ENCODE peak calls at places on chromosomes 3 and 15, in five cellular contexts. Y, M, C, N and E are unnamed samples.

GRCh38 chr3:127886276-127886862 is 28.7 kb upstream of the KBTBD12 start:
- DNase-seq in Y (no peak), N (no peak), C (no peak), M (no peak), E (no peak)

GRCh38 chr15:88908123-88908522 is 5.1 kb downstream of the MFGE8 start:
- DNase-seq in M (no peak), C (no peak), N (no peak), Y (no peak), E (no peak)

GRCh38 chr15:37096878-37097568 is 3.3 kb downstream of the MEIS2 start:
- DNase-seq in M (peak), N (no peak), Y (no peak), C (no peak), E (no peak)

GRCh38 chr3:143288944-143289343 is 169.4 kb downstream of the CHST2 start:
- DNase-seq in N (no peak), C (no peak), M (no peak), Y (no peak), E (no peak)

GRCh38 chr3:190225186-190225692 is 97.0 kb downstream of the CLDN1 start:
- DNase-seq in C (no peak), N (no peak), Y (no peak), M (peak), E (no peak)

GRCh38 chr3:84299329-84299728 is 659.5 kb upstream of the CADM2 start:
- DNase-seq in C (no peak), M (no peak), N (no peak), Y (no peak), E (no peak)

GRCh38 chr15:94075349-94075748 is 156.0 kb upstream of the MCTP2 start:
- DNase-seq in C (peak), N (peak), Y (peak), M (peak), E (peak)

GRCh38 chr3:42675909-42676308 is 9.4 kb upstream of the KLHL40 start:
- DNase-seq in N (no peak), M (no peak), C (no peak), Y (no peak), E (no peak)

GRCh38 chr15:75532413-75533250 is 46.5 kb downstream of the PTPN9 start:
- DNase-seq in M (peak), Y (peak), N (no peak), C (peak), E (peak)

GRCh38 chr15:63066302-63066701 is 23.8 kb downstream of the TPM1 start:
- DNase-seq in Y (no peak), N (no peak), C (no peak), M (no peak), E (no peak)

GRCh38 chr15:75723847-75724660 is 11.4 kb upstream of the CSPG4 start:
- DNase-seq in M (peak), Y (peak), N (peak), C (peak), E (peak)

GRCh38 chr3:9279959-9280358 is 30.5 kb upstream of the SRGAP3 start:
- DNase-seq in N (no peak), Y (no peak), C (no peak), M (peak), E (no peak)

GRCh38 chr3:16828815-16829214 is 55.9 kb upstream of the PLCL2 start:
- DNase-seq in M (no peak), N (no peak), C (peak), Y (no peak), E (peak)

GRCh38 chr3:175005193-175005592 is 146.1 kb downstream of the NAALADL2 start:
- DNase-seq in N (no peak), Y (no peak), C (no peak), M (no peak), E (no peak)

GRCh38 chr15:71807125-71807629 is 3.2 kb upstream of the NR2E3 start:
- DNase-seq in N (no peak), C (no peak), M (peak), Y (no peak), E (no peak)

GRCh38 chr3:178443634-178444033 is 92.6 kb upstream of the KCNMB2 start:
- DNase-seq in C (no peak), Y (no peak), M (no peak), N (no peak), E (no peak)

GRCh38 chr3:141707741-141708203 is 30.3 kb upstream of the RNF7 start:
- DNase-seq in N (no peak), C (no peak), Y (no peak), M (no peak), E (no peak)

GRCh38 chr15:93058904-93059427 is 30.0 kb downstream of the RGMA start:
- DNase-seq in M (no peak), N (no peak), Y (no peak), C (no peak), E (no peak)

GRCh38 chr15:66047321-66048024 is 178.2 kb downstream of the RAB11A start:
- DNase-seq in Y (no peak), N (no peak), M (no peak), C (no peak), E (no peak)

GRCh38 chr15:43977072-43977884 is 150.5 kb downstream of the WDR76 start:
- DNase-seq in N (no peak), C (no peak), M (no peak), Y (no peak), E (no peak)

GRCh38 chr3:98360681-98361080 is 7.0 kb downstream of the OR5K4 start:
- DNase-seq in Y (no peak), M (no peak), C (no peak), N (no peak), E (no peak)

GRCh38 chr15:47411733-47412530 is 305.4 kb upstream of the SEMA6D start:
- DNase-seq in N (no peak), M (peak), Y (peak), C (no peak), E (no peak)

GRCh38 chr3:188546835-188547670 is 393.1 kb downstream of the LPP start:
- DNase-seq in Y (no peak), M (no peak), N (no peak), C (no peak), E (no peak)

GRCh38 chr3:127136024-127136600 is 56.8 kb upstream of the PRR23E start:
- DNase-seq in C (no peak), N (no peak), Y (no peak), M (no peak), E (no peak)

GRCh38 chr3:48960841-48961413 is 29.1 kb upstream of the P4HTM start:
- DNase-seq in C (no peak), N (no peak), M (no peak), Y (no peak), E (no peak)

GRCh38 chr3:187888658-187889057 is 143.4 kb upstream of the BCL6 start:
- DNase-seq in Y (no peak), M (no peak), C (no peak), N (no peak), E (no peak)

GRCh38 chr3:46500631-46501377 is 3.0 kb downstream of the RTP3 start:
- DNase-seq in M (no peak), Y (no peak), N (no peak), C (no peak), E (no peak)

GRCh38 chr3:60304103-60304502 is 947.1 kb downstream of the FHIT start:
- DNase-seq in M (no peak), N (no peak), Y (no peak), C (no peak), E (no peak)

GRCh38 chr3:10628902-10629700 is 123.7 kb upstream of the ATP2B2 start:
- DNase-seq in N (no peak), M (no peak), C (no peak), Y (no peak), E (no peak)

GRCh38 chr3:56219894-56220805 is 248.1 kb downstream of the ERC2 start:
- DNase-seq in M (peak), Y (no peak), N (no peak), C (no peak), E (no peak)

GRCh38 chr15:28975766-28976179 is 90.0 kb downstream of the APBA2 start:
- DNase-seq in C (no peak), N (no peak), M (peak), Y (no peak), E (peak)

GRCh38 chr15:62969442-62970089 is 73.0 kb upstream of the TPM1 start:
- DNase-seq in N (no peak), C (no peak), M (no peak), Y (no peak), E (no peak)

GRCh38 chr15:94352940-94353820 is 121.8 kb downstream of the MCTP2 start:
- DNase-seq in C (no peak), N (no peak), M (no peak), Y (no peak), E (no peak)

GRCh38 chr3:169324454-169324789 is 339.1 kb downstream of the MECOM start:
- DNase-seq in Y (no peak), N (no peak), M (no peak), C (no peak), E (no peak)

GRCh38 chr15:40399370-40399769 is 6.2 kb upstream of the IVD start:
- DNase-seq in N (no peak), M (no peak), C (no peak), Y (no peak), E (no peak)
- TF ChIP-seq EP300 in N (no peak), M (no peak), C (no peak), Y (no peak), E (no peak)

GRCh38 chr3:123733805-123734526 is 149.1 kb upstream of the HACD2 start:
- DNase-seq in C (no peak), M (no peak), N (no peak), Y (no peak), E (no peak)
- TF ChIP-seq EP300 in C (no peak), M (peak), N (no peak), Y (no peak), E (no peak)

GRCh38 chr15:25224396-25224795 is 214.4 kb downstream of the UBE3A start:
- DNase-seq in M (no peak), Y (no peak), N (no peak), C (no peak), E (no peak)

GRCh38 chr15:25226360-25226759 is 212.5 kb downstream of the UBE3A start:
- DNase-seq in Y (no peak), N (no peak), C (no peak), M (no peak), E (no peak)

GRCh38 chr15:25220834-25221233 is 218.0 kb downstream of the UBE3A start:
- DNase-seq in Y (no peak), N (no peak), M (no peak), C (no peak), E (no peak)
- TF ChIP-seq EP300 in Y (no peak), N (no peak), M (no peak), C (no peak), E (no peak)

GRCh38 chr15:58736244-58736643 is 13.3 kb downstream of the ADAM10 start:
- DNase-seq in C (no peak), M (no peak), Y (no peak), N (no peak), E (no peak)
- TF ChIP-seq EP300 in C (no peak), M (no peak), Y (no peak), N (no peak), E (no peak)

GRCh38 chr3:64037084-64037483 is 13.8 kb upstream of the PSMD6 start:
- DNase-seq in Y (no peak), M (no peak), C (no peak), N (no peak), E (no peak)

GRCh38 chr3:64042952-64043351 is 19.7 kb upstream of the PSMD6 start:
- DNase-seq in M (no peak), C (no peak), Y (no peak), N (no peak), E (no peak)

GRCh38 chr3:64039273-64039672 is 16.0 kb upstream of the PSMD6 start:
- DNase-seq in C (no peak), M (peak), Y (no peak), N (no peak), E (no peak)

GRCh38 chr3:64038252-64038651 is 15.0 kb upstream of the PSMD6 start:
- DNase-seq in N (no peak), C (no peak), M (no peak), Y (no peak), E (no peak)

DNA sequence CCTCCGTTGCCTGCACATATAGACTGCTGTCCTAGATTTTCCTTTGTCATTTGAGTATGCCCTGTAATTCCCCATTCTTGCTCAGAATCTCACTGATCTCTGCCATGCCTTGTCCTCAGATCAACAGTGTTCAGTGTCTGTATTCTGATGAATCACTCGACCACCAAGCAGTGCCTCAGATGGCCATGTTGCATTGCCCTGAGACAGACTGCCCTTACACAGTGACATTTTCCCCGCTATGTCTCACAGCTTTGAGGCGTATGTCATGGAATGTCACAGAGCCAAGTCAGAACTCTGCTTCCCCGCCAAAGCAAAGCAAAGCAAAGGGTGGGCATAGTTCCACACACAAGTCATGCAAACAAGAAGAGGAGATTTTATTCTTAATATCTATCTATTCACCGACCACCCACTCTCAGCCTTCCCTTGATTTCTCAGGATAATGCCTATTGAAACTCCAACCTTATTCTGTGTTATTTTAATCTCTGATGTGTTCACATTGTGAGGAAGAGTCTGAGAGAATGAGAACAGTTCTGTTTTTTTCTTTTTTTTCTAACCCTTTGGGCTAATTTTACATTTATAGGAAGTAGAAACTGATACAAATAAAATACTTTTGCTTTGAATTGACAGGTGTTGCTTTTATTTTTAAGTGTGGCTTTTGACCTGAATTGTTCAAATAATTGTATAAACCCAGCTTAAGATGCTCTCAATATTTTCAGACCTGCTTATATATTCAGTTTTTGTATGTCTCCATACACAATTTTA is 16.9 kb upstream of the PSMD6 start:
- DNase-seq in C (no peak), Y (no peak), N (no peak), M (peak), E (no peak)
- TF ChIP-seq EP300 in C (no peak), Y (no peak), N (no peak), M (no peak), E (no peak)

DNA sequence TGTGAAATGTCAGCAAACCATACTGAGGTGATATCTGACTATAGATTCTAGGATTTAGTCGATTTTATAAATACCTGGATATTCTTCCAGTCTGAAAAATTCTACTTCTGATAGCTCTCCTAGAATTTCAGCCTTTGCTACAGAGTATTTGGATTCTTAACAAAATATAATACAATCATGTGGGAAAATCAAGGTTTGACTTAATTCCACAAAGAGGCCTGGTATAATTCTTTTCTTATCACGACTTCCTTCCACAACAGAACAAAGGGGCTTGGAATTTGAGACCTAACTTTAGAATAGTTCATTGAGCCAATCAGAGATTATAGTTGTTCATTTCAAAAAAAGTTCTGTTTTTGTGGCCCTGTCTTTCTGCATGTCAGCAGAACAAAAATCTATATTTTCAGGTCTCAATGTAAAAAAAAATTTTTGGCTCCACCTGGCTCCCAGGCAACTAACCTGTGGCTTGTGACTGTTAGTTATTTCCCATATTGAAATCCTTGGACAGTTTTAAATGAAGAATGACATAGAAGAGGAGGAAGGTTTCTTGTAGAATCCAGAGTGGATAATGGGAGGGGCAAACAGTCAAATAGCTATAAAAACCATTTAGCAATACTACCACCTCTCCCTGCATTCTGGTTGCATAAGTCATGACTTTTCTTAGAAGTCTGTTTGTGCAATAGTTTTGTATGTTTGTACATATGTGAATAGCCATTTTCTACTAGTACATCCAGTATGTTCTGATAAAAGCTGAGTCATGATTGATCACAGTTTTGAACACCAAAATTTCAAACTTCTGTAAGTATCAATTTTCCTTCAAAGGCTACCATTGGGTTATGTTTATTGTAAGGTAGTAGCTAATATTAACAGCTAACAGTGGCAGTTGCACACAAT is 4.0 kb downstream of the TM4SF1 start:
- DNase-seq in Y (no peak), C (no peak), N (no peak), M (no peak), E (no peak)
- TF ChIP-seq EP300 in Y (no peak), C (no peak), N (no peak), M (no peak), E (no peak)

GRCh38 chr3:58059349-58060321 is 51.4 kb downstream of the FLNB start:
- DNase-seq in C (peak), Y (peak), N (peak), M (no peak), E (peak)
- TF ChIP-seq EP300 in C (peak), Y (peak), N (no peak), M (no peak), E (peak)

GRCh38 chr3:170717410-170718402 is 131.8 kb upstream of the SLC7A14 start:
- DNase-seq in Y (no peak), C (no peak), N (no peak), M (no peak), E (no peak)
- TF ChIP-seq EP300 in Y (no peak), C (no peak), N (no peak), M (no peak), E (no peak)